ENCODE peak calls at places on chromosomes 7 and 10, in four cellular contexts. M, B, R and G are unnamed samples. For H3K4me1, the result is how much of the 10 kb centered on the place peaks cover.

GRCh38 chr7:116924741-116925140 is 28.6 kb upstream of the ST7 start:
- DNase-seq in B (no peak), R (no peak), M (no peak), G (peak)

GRCh38 chr10:85528318-85528652 is 838.3 kb downstream of the GRID1 start:
- DNase-seq in R (no peak), M (no peak), B (no peak), G (no peak)

GRCh38 chr7:4010923-4011656 is 671.0 kb upstream of the FOXK1 start:
- DNase-seq in R (no peak), M (no peak), B (no peak), G (no peak)

GRCh38 chr7:38451840-38452239 is 178.4 kb upstream of the TARP start:
- DNase-seq in B (no peak), M (no peak), R (peak), G (no peak)

GRCh38 chr7:3159445-3159844 is 115.8 kb upstream of the CARD11 start:
- DNase-seq in B (no peak), M (no peak), R (no peak), G (no peak)

GRCh38 chr10:78552261-78552811 is 516.4 kb upstream of the ZMIZ1 start:
- DNase-seq in B (peak), R (no peak), M (peak), G (no peak)

GRCh38 chr10:97575101-97575668 is 2.6 kb downstream of the ANKRD2 start:
- DNase-seq in B (no peak), M (peak), R (peak), G (no peak)

GRCh38 chr7:44216521-44217030 is 15.8 kb downstream of the YKT6 start:
- DNase-seq in B (no peak), R (peak), M (no peak), G (peak)

GRCh38 chr7:142389544-142389943 is 131.7 kb upstream of the PRSS58 start:
- DNase-seq in M (no peak), B (no peak), R (no peak), G (no peak)

GRCh38 chr7:126211875-126212274 is 1040.9 kb downstream of the GRM8 start:
- DNase-seq in M (no peak), B (no peak), R (no peak), G (no peak)

GRCh38 chr10:16717617-16718395 is 99.4 kb downstream of the RSU1 start:
- DNase-seq in B (no peak), M (no peak), R (no peak), G (peak)

GRCh38 chr7:157253850-157254249 is 83.0 kb upstream of the DNAJB6 start:
- DNase-seq in M (peak), B (no peak), R (no peak), G (no peak)

DNA sequence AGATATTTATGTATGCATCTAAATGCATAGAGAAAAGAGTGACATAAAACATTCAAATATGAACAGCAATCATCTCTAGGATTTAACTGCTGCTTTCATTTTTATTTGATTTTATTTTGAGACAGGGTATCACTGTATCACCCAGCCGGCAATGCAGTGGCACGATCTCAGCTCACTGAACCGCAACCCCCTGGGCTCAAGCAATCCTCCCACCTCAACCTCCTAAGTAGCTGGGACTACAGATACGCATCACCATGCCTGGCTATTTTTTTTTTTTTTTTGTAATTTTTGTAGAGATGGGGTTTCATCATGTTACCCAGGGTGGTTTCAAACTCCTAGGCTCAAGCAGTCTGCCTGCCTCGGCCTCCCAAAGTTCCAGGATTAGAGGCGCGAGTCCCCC is 129.5 kb downstream of the KCNMA1 start:
- DNase-seq in M (no peak), R (no peak), B (no peak), G (no peak)
- H3K4me1 ChIP-seq in M (under half), R (under half), B (under half), G (half or more)

DNA sequence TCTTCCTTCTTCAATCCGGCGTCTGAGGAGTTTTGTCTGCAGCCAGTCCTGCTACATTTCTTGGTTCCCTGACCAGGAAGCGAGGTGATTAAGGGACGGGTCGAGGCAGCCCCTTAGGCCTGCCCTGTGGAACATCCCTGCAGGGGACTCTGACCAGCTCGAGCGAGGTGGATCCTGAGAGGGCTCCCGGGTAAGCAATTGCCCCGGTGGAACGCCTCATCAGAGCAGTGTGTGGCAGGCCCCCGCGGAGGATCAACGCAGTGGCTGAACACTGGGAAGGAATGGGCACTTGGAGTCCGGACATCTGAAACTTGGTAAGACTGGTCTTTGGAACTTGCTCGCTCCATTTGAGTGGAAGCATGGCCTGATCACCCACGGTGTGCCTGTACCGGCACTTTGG is 121.0 kb downstream of the CUL2 start:
- DNase-seq in R (no peak), B (no peak), M (peak), G (no peak)
- H3K4me1 ChIP-seq in R (under half), B (under half), M (under half), G (under half)

DNA sequence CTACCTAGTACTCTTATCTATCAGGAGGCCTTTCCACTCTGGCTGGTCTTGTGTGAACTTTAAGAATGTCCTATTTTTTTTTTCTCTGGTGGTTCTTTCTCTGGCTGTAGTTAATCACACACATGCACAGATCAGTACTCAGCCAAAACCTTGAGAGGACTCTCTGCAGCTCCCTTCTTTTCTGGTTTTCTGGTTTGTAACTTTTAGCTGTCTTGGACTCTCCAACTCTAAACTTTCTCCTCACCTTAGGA is 54.9 kb upstream of the HELLS start:
- DNase-seq in B (no peak), M (no peak), R (peak), G (no peak)
- H3K4me1 ChIP-seq in B (under half), M (under half), R (under half), G (under half)

DNA sequence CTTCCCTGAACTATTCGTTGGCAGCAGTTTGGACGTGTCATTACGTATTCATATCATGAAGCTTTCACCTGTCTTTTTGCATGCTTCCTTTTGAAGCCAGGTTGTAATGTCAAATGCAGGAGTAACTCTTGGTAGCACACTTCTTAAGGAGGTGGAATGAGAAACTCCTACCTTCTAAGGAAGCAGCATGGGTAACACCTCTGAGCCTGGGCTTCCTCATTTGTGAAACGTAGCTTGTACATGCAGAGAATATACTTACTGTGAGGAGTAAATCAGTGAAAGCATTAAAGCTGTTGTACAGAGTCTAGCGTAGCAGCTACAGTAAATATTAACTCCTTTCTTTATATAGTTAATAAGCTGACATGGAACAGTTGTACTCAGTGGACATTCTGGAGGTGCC is 21.1 kb downstream of the CUL1 start:
- DNase-seq in R (no peak), M (no peak), B (no peak), G (no peak)
- H3K4me1 ChIP-seq in R (under half), M (under half), B (half or more), G (under half)

DNA sequence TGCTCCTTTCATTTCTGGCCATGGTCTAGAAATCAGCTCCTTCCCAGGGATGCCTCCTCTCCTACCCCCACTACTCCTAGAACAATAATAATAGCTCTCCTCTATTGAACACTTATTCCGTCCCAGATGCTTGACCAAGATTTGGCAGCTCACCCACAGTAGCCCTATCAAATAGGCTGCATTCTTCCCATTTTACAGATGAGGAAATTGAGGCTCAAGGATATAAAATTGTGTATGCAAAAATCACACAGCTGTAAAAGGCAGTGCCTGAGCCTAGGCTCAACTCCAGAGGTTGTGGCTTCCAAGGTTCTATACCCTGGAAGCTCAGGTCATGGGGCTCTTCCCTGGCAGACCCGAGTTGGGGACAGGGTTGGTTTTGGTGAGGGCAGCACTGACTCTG is 82.3 kb downstream of the C10orf105 start:
- DNase-seq in M (no peak), B (no peak), R (no peak), G (no peak)
- H3K4me1 ChIP-seq in M (under half), B (under half), R (under half), G (under half)

GRCh38 chr7:75868153-75868552 is 10.7 kb upstream of the RHBDD2 start:
- DNase-seq in M (no peak), R (no peak), B (no peak), G (no peak)
- H3K4me1 ChIP-seq in M (under half), R (under half), B (under half), G (under half)

GRCh38 chr10:61964059-61964709 is 62.7 kb downstream of the ARID5B start:
- DNase-seq in B (no peak), M (no peak), R (no peak), G (peak)
- H3K4me1 ChIP-seq in B (under half), M (under half), R (under half), G (under half)

DNA sequence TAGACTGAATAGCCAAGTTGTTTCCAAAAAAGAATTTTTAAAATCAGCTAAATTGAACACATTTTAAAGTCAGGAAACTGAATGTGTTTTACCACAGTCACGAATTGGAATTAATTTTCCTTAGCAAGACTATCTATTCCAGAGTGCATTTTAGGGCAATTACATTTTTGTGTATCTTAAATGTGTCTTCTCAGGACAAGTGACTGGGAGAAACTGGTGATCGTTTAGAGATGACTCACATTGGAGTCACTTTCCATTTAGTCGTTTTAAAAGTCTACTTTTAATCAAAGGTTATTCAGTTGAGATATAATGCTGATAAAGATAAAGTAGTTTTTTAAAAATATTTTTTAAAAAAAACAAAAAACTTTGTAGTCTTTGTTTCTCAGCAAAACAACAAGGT is 191.7 kb upstream of the SLC26A5 start:
- DNase-seq in R (no peak), M (no peak), B (no peak), G (no peak)
- H3K4me1 ChIP-seq in R (under half), M (under half), B (under half), G (under half)